ENCODE peak calls at places on chromosome 22, in eight cellular contexts. H is SK-N-MC; C is pancreas; Z is fibroblast of lung; L is spleen; M is colonic mucosa; X is breast epithelium; B is naive thymus-derived CD4-positive, alpha-beta T cell. I is an unnamed sample.

GRCh38 chr22:25327018-25327755 is 107.7 kb downstream of the CRYBB2 start:
- DNase-seq in H (no peak), C (no peak), L (no peak), X (no peak), B (no peak), Z (no peak), M (no peak), I (no peak)

GRCh38 chr22:43400449-43400848 is 11.4 kb upstream of the MPPED1 start:
- DNase-seq in X (no peak), B (no peak), L (peak; percentile 54), C (peak; percentile 41), H (no peak), Z (no peak), M (no peak), I (no peak)

GRCh38 chr22:39472570-39473556 is 16.1 kb downstream of the MGAT3 start:
- DNase-seq in L (no peak), C (no peak), M (peak; percentile 93), B (no peak), Z (no peak), X (no peak), H (no peak), I (no peak)

GRCh38 chr22:41377846-41378245 is 3.9 kb upstream of the TEF start:
- DNase-seq in L (no peak), X (no peak), M (no peak), H (no peak), Z (no peak), C (no peak), B (no peak), I (no peak)

GRCh38 chr22:38751422-38752346 is 4.1 kb downstream of the SUN2 start:
- DNase-seq in H (no peak), Z (peak; percentile 37), B (peak; percentile 43), M (peak; percentile 52), C (no peak), L (peak; percentile 95), X (peak; percentile 81), I (no peak)

GRCh38 chr22:19244600-19245352 is 46.7 kb downstream of the CLTCL1 start:
- DNase-seq in C (no peak), B (no peak), Z (no peak), M (no peak), X (no peak), H (no peak), L (no peak), I (no peak)

GRCh38 chr22:47396515-47396914 is 634.1 kb downstream of the TBC1D22A start:
- DNase-seq in L (peak; percentile 50), Z (no peak), B (no peak), C (no peak), M (no peak), H (no peak), X (no peak), I (no peak)

GRCh38 chr22:48713266-48714205 is 1114.1 kb downstream of the BRD1 start:
- DNase-seq in M (no peak), Z (peak; percentile 19), C (peak; percentile 28), H (no peak), X (no peak), L (peak; percentile 52), B (no peak), I (no peak)

GRCh38 chr22:22076937-22077703 is 94.5 kb upstream of the TOP3B start:
- DNase-seq in C (no peak), Z (no peak), B (no peak), L (no peak), H (no peak), M (no peak), X (no peak), I (no peak)

GRCh38 chr22:22082229-22082835 is 99.7 kb upstream of the TOP3B start:
- DNase-seq in L (no peak), M (no peak), Z (no peak), X (no peak), H (no peak), C (no peak), B (no peak), I (no peak)

GRCh38 chr22:22078329-22078728 is 95.7 kb upstream of the TOP3B start:
- DNase-seq in M (no peak), B (no peak), L (no peak), C (no peak), Z (no peak), H (no peak), X (no peak), I (no peak)

GRCh38 chr22:22080270-22080669 is 97.7 kb upstream of the TOP3B start:
- DNase-seq in B (no peak), H (no peak), C (no peak), X (no peak), M (no peak), Z (no peak), L (no peak), I (no peak)

DNA sequence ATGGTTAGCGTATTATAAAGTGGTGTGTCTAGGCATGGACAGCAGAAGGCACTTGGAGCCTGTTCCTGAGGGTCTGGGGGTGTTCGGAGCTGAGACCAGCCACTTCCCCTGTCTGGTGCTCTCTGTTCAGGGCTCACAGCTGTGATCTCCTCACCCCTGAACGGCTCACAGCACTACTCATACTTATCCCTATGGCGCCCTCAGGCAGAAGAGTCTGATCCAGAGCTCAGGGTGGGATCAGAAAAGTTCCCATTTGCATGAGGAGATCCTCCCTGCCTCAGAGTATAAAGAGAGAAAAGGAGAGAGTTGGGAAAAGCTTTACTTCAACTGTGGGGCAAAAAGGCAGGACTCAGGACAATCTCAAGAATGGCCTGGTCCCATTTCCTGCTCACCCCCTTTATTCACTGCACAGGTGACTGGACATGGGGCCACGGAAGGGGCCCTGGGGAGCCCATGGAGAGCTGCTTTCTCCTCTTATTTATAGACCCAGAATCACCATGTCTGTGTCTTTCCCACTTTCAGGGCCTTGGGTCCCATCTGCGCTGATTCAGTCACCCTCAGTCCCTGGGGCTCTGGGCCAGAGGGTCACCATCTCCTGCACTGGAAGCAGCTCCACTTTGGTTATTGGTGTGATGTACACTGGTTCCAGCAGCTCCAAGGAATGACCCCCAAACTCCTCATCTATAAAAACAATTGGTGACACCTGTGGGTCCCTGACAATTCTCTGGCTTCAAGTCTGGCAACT is 97.0 kb upstream of the TOP3B start:
- DNase-seq in Z (no peak), H (no peak), L (peak; percentile 23), B (no peak), M (no peak), C (no peak), X (no peak), I (no peak)
- H3K27ac ChIP-seq in Z (no peak overlapping the region), H (no peak overlapping the region), L (no peak overlapping the region), B (no peak overlapping the region), M (no peak overlapping the region), C (no peak overlapping the region), X (no peak overlapping the region), I (no peak overlapping the region)

GRCh38 chr22:31083377-31083768 is 2.3 kb downstream of the SMTN start:
- DNase-seq in M (peak; percentile 82), B (no peak), C (peak; percentile 81), Z (no peak), X (no peak), H (no peak), L (no peak), I (no peak)

GRCh38 chr22:31080848-31081649 is at the start of gene SMTN:
- DNase-seq in C (peak; percentile 97), Z (peak; percentile 85), B (peak; percentile 80), L (peak; percentile 97), M (peak; percentile 98), H (peak; percentile 12), X (peak; percentile 93), I (no peak)

GRCh38 chr22:31081963-31082605 is 966 bp downstream of the SMTN start:
- DNase-seq in X (no peak), B (no peak), H (no peak), L (no peak), Z (peak; percentile 46), C (no peak), M (no peak), I (no peak)

GRCh38 chr22:31083923-31084810 is 3.0 kb downstream of the SMTN start:
- DNase-seq in Z (no peak), C (no peak), B (no peak), X (no peak), H (no peak), L (peak; percentile 80), M (peak; percentile 46), I (no peak)

DNA sequence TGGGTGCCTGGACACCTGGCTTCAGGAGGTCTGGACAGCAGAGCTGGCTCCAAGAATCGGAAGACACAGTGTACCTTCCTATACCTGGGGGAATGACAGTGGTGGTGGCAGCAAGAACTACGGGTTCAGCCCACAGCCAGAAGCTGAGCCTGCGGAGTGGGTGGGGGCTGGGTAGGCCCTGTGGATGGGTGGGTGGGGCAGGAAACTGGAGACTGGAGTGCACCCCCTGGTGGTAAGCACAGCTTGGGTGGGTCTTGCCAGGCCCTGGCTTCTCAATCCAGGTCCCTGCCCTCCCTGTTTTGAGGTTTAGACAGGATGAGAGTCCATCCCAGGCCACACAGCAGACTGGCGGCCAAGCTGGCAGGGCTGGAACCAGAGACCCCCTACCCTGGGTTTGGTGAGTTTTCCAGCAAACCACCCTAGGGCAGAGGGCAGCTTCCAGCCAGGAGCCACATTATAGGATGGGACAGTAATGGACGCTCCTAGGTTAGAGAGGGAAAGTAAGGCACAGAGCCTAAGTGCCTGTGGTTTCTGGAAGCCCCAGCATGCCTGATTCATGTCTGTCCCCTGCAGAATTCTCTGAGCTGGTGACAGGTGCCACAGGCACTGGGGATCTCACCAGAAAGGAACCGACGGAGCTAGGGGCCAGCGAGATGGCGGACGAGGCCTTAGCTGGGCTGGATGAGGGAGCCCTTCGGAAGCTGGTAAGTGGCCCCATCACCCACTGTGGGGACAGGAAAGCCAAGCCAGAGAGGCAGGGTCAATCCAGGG is 1.7 kb downstream of the SMTN start:
- DNase-seq in M (peak; percentile 92), H (no peak), Z (peak; percentile 48), X (no peak), L (peak; percentile 82), C (peak; percentile 75), B (no peak), I (no peak)
- H3K27ac ChIP-seq in M (peak overlapping the region; percentile 86), H (no peak overlapping the region), Z (peak overlapping the region; percentile 88), X (peak overlapping the region; percentile 97), L (peak overlapping the region; percentile 93), C (peak overlapping the region; percentile 89), B (no peak overlapping the region), I (peak overlapping the region; percentile 30)

DNA sequence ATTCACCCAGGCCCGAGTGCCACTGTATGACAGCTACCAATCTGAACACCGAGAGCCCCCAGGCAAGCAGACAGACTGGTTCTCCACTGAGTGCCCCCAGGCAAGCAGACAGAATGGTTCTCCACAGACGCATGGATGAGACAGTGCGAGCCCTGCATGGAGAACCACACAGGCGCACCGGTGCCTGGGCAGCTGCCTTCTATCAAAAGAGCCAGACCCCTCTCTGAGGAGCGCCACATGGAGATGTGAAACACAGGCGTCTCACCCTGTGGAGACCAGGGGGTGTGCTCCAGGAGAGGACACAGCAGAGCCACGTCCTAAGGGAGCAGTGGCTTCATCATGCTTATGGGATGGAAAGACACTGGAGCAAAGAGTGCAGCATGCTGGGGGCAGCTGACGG is 94.5 kb upstream of the BID start:
- DNase-seq in C (no peak), B (no peak), L (peak; percentile 69), H (no peak), Z (no peak), X (no peak), M (no peak), I (no peak)
- H3K27ac ChIP-seq in C (no peak overlapping the region), B (no peak overlapping the region), L (no peak overlapping the region), H (no peak overlapping the region), Z (no peak overlapping the region), X (no peak overlapping the region), M (peak overlapping the region; percentile 38), I (peak overlapping the region; percentile 23)

GRCh38 chr22:49942565-49943404 is 17.8 kb upstream of the PIM3 start:
- DNase-seq in C (no peak), B (no peak), L (no peak), X (no peak), Z (no peak), M (no peak), H (no peak), I (no peak)

GRCh38 chr22:49943771-49944398 is 16.7 kb upstream of the PIM3 start:
- DNase-seq in X (no peak), H (no peak), B (no peak), C (no peak), Z (no peak), L (no peak), M (no peak), I (no peak)

GRCh38 chr22:49946612-49947295 is 13.8 kb upstream of the PIM3 start:
- DNase-seq in Z (no peak), H (no peak), X (no peak), M (peak; percentile 75), L (no peak), C (no peak), B (no peak), I (no peak)

GRCh38 chr22:49943405-49943765 is 17.2 kb upstream of the PIM3 start:
- DNase-seq in C (no peak), B (no peak), X (no peak), L (no peak), M (no peak), Z (no peak), H (no peak), I (no peak)

GRCh38 chr22:49944399-49944891 is 16.1 kb upstream of the PIM3 start:
- DNase-seq in L (no peak), H (no peak), Z (no peak), C (no peak), B (no peak), X (no peak), M (no peak), I (no peak)
- H3K27ac ChIP-seq in L (peak overlapping the region; percentile 56), H (peak overlapping the region; percentile 67), Z (no peak overlapping the region), C (peak overlapping the region; percentile 33), B (peak overlapping the region; percentile 86), X (peak overlapping the region; percentile 70), M (peak overlapping the region; percentile 47), I (no peak overlapping the region)

I was measured in substantia nigra.